ENCODE peak calls at places on chromosome 9, in five cellular contexts. One of them, this sample, is unnamed.

GRCh38 chr9:98219364-98219716 is 26.9 kb upstream of the CORO2A start:
- DNase-seq in activated naive CD8-positive, alpha-beta T cell treated with anti-CD3 and anti-CD28 coated beads, Interleukin-2, amount 50 U/mL, for 16 hours: no peak
- DNase-seq in choroid plexus epithelial cell: no peak
- DNase-seq in nephron progenitor cell: no peak
- DNase-seq in Caki2: no peak
- DNase-seq in this sample: no peak

GRCh38 chr9:37390759-37391158 is 31.7 kb upstream of the GRHPR start:
- DNase-seq in activated naive CD8-positive, alpha-beta T cell treated with anti-CD3 and anti-CD28 coated beads, Interleukin-2, amount 50 U/mL, for 16 hours: no peak
- DNase-seq in choroid plexus epithelial cell: peak; percentile 29
- DNase-seq in nephron progenitor cell: peak; percentile 30
- DNase-seq in Caki2: no peak
- DNase-seq in this sample: peak; percentile 15

GRCh38 chr9:11063263-11063662 is 450.5 kb upstream of the PTPRD start:
- DNase-seq in activated naive CD8-positive, alpha-beta T cell treated with anti-CD3 and anti-CD28 coated beads, Interleukin-2, amount 50 U/mL, for 16 hours: no peak
- DNase-seq in choroid plexus epithelial cell: no peak
- DNase-seq in nephron progenitor cell: no peak
- DNase-seq in Caki2: no peak
- DNase-seq in this sample: no peak

GRCh38 chr9:109745335-109746283 is 34.4 kb upstream of the PALM2AKAP2 start:
- DNase-seq in activated naive CD8-positive, alpha-beta T cell treated with anti-CD3 and anti-CD28 coated beads, Interleukin-2, amount 50 U/mL, for 16 hours: no peak
- DNase-seq in choroid plexus epithelial cell: peak; percentile 74
- DNase-seq in nephron progenitor cell: peak; percentile 20
- DNase-seq in Caki2: no peak
- DNase-seq in this sample: peak; percentile 64

GRCh38 chr9:3777137-3777536 is 251.3 kb upstream of the RFX3 start:
- DNase-seq in activated naive CD8-positive, alpha-beta T cell treated with anti-CD3 and anti-CD28 coated beads, Interleukin-2, amount 50 U/mL, for 16 hours: no peak
- DNase-seq in choroid plexus epithelial cell: no peak
- DNase-seq in nephron progenitor cell: no peak
- DNase-seq in Caki2: no peak
- DNase-seq in this sample: no peak

GRCh38 chr9:127783111-127783621 is 2.7 kb upstream of the CDK9 start:
- DNase-seq in activated naive CD8-positive, alpha-beta T cell treated with anti-CD3 and anti-CD28 coated beads, Interleukin-2, amount 50 U/mL, for 16 hours: peak; percentile 22
- DNase-seq in choroid plexus epithelial cell: no peak
- DNase-seq in nephron progenitor cell: no peak
- DNase-seq in Caki2: no peak
- DNase-seq in this sample: no peak

GRCh38 chr9:137085918-137086530 is 761 bp upstream of the MAN1B1 start:
- DNase-seq in activated naive CD8-positive, alpha-beta T cell treated with anti-CD3 and anti-CD28 coated beads, Interleukin-2, amount 50 U/mL, for 16 hours: no peak
- DNase-seq in choroid plexus epithelial cell: peak; percentile 31
- DNase-seq in nephron progenitor cell: peak; percentile 40
- DNase-seq in Caki2: no peak
- DNase-seq in this sample: peak; percentile 46

GRCh38 chr9:89919171-89919681 is 314.4 kb downstream of the GADD45G start:
- DNase-seq in activated naive CD8-positive, alpha-beta T cell treated with anti-CD3 and anti-CD28 coated beads, Interleukin-2, amount 50 U/mL, for 16 hours: no peak
- DNase-seq in choroid plexus epithelial cell: no peak
- DNase-seq in nephron progenitor cell: no peak
- DNase-seq in Caki2: no peak
- DNase-seq in this sample: peak; percentile 32

GRCh38 chr9:18331808-18332209 is 142.1 kb upstream of the ADAMTSL1 start:
- DNase-seq in activated naive CD8-positive, alpha-beta T cell treated with anti-CD3 and anti-CD28 coated beads, Interleukin-2, amount 50 U/mL, for 16 hours: no peak
- DNase-seq in choroid plexus epithelial cell: peak; percentile 52
- DNase-seq in nephron progenitor cell: no peak
- DNase-seq in Caki2: no peak
- DNase-seq in this sample: peak; percentile 11

GRCh38 chr9:128702949-128703615 is 779 bp downstream of the PKN3 start:
- DNase-seq in activated naive CD8-positive, alpha-beta T cell treated with anti-CD3 and anti-CD28 coated beads, Interleukin-2, amount 50 U/mL, for 16 hours: no peak
- DNase-seq in choroid plexus epithelial cell: no peak
- DNase-seq in nephron progenitor cell: peak; percentile 59
- DNase-seq in Caki2: no peak
- DNase-seq in this sample: no peak

GRCh38 chr9:21579209-21579608 is 97.1 kb upstream of the IFNE start:
- DNase-seq in activated naive CD8-positive, alpha-beta T cell treated with anti-CD3 and anti-CD28 coated beads, Interleukin-2, amount 50 U/mL, for 16 hours: no peak
- DNase-seq in choroid plexus epithelial cell: peak; percentile 73
- DNase-seq in nephron progenitor cell: no peak
- DNase-seq in Caki2: peak; percentile 38
- DNase-seq in this sample: peak; percentile 81

GRCh38 chr9:94472766-94473165 is 82.1 kb upstream of the PCAT7 start:
- DNase-seq in activated naive CD8-positive, alpha-beta T cell treated with anti-CD3 and anti-CD28 coated beads, Interleukin-2, amount 50 U/mL, for 16 hours: no peak
- DNase-seq in choroid plexus epithelial cell: no peak
- DNase-seq in nephron progenitor cell: no peak
- DNase-seq in Caki2: no peak
- DNase-seq in this sample: no peak

GRCh38 chr9:69049094-69049493 is 13.5 kb downstream of the FXN start:
- DNase-seq in activated naive CD8-positive, alpha-beta T cell treated with anti-CD3 and anti-CD28 coated beads, Interleukin-2, amount 50 U/mL, for 16 hours: no peak
- DNase-seq in choroid plexus epithelial cell: no peak
- DNase-seq in nephron progenitor cell: no peak
- DNase-seq in Caki2: no peak
- DNase-seq in this sample: no peak

GRCh38 chr9:120592210-120592609 is 12.2 kb upstream of the CDK5RAP2 start:
- DNase-seq in activated naive CD8-positive, alpha-beta T cell treated with anti-CD3 and anti-CD28 coated beads, Interleukin-2, amount 50 U/mL, for 16 hours: no peak
- DNase-seq in choroid plexus epithelial cell: no peak
- DNase-seq in nephron progenitor cell: no peak
- DNase-seq in Caki2: no peak
- DNase-seq in this sample: no peak

GRCh38 chr9:108655818-108656217 is 200.0 kb downstream of the ACTL7B start:
- DNase-seq in activated naive CD8-positive, alpha-beta T cell treated with anti-CD3 and anti-CD28 coated beads, Interleukin-2, amount 50 U/mL, for 16 hours: no peak
- DNase-seq in choroid plexus epithelial cell: no peak
- DNase-seq in nephron progenitor cell: no peak
- DNase-seq in Caki2: no peak
- DNase-seq in this sample: no peak

GRCh38 chr9:109248133-109248581 is 72.7 kb downstream of the EPB41L4B start:
- DNase-seq in activated naive CD8-positive, alpha-beta T cell treated with anti-CD3 and anti-CD28 coated beads, Interleukin-2, amount 50 U/mL, for 16 hours: no peak
- DNase-seq in choroid plexus epithelial cell: peak; percentile 27
- DNase-seq in nephron progenitor cell: peak; percentile 15
- DNase-seq in Caki2: no peak
- DNase-seq in this sample: peak; percentile 25

GRCh38 chr9:29802454-29802853 is 2229.2 kb upstream of the C9orf72 start:
- DNase-seq in activated naive CD8-positive, alpha-beta T cell treated with anti-CD3 and anti-CD28 coated beads, Interleukin-2, amount 50 U/mL, for 16 hours: no peak
- DNase-seq in choroid plexus epithelial cell: no peak
- DNase-seq in nephron progenitor cell: no peak
- DNase-seq in Caki2: no peak
- DNase-seq in this sample: no peak

GRCh38 chr9:20634895-20635294 is 12.6 kb upstream of the MLLT3 start:
- DNase-seq in activated naive CD8-positive, alpha-beta T cell treated with anti-CD3 and anti-CD28 coated beads, Interleukin-2, amount 50 U/mL, for 16 hours: no peak
- DNase-seq in choroid plexus epithelial cell: no peak
- DNase-seq in nephron progenitor cell: no peak
- DNase-seq in Caki2: no peak
- DNase-seq in this sample: no peak

GRCh38 chr9:81683704-81684103 is 5.6 kb downstream of the TLE1 start:
- DNase-seq in activated naive CD8-positive, alpha-beta T cell treated with anti-CD3 and anti-CD28 coated beads, Interleukin-2, amount 50 U/mL, for 16 hours: no peak
- DNase-seq in choroid plexus epithelial cell: no peak
- DNase-seq in nephron progenitor cell: no peak
- DNase-seq in Caki2: no peak
- DNase-seq in this sample: no peak

GRCh38 chr9:127664678-127665507 is 41.9 kb upstream of the CFAP157 start:
- DNase-seq in activated naive CD8-positive, alpha-beta T cell treated with anti-CD3 and anti-CD28 coated beads, Interleukin-2, amount 50 U/mL, for 16 hours: no peak
- DNase-seq in choroid plexus epithelial cell: no peak
- DNase-seq in nephron progenitor cell: no peak
- DNase-seq in Caki2: no peak
- DNase-seq in this sample: peak; percentile 38

GRCh38 chr9:95028855-95029219 is 288.7 kb downstream of the FANCC start:
- DNase-seq in activated naive CD8-positive, alpha-beta T cell treated with anti-CD3 and anti-CD28 coated beads, Interleukin-2, amount 50 U/mL, for 16 hours: no peak
- DNase-seq in choroid plexus epithelial cell: no peak
- DNase-seq in nephron progenitor cell: no peak
- DNase-seq in Caki2: no peak
- DNase-seq in this sample: no peak

GRCh38 chr9:93659837-93660177 is 83.4 kb downstream of the PHF2 start:
- DNase-seq in activated naive CD8-positive, alpha-beta T cell treated with anti-CD3 and anti-CD28 coated beads, Interleukin-2, amount 50 U/mL, for 16 hours: no peak
- DNase-seq in choroid plexus epithelial cell: no peak
- DNase-seq in nephron progenitor cell: no peak
- DNase-seq in Caki2: no peak
- DNase-seq in this sample: no peak

GRCh38 chr9:127061411-127061810 is 61.0 kb downstream of the ANGPTL2 start:
- DNase-seq in activated naive CD8-positive, alpha-beta T cell treated with anti-CD3 and anti-CD28 coated beads, Interleukin-2, amount 50 U/mL, for 16 hours: no peak
- DNase-seq in choroid plexus epithelial cell: no peak
- DNase-seq in nephron progenitor cell: no peak
- DNase-seq in Caki2: no peak
- DNase-seq in this sample: no peak

GRCh38 chr9:133369419-133369818 is 6.4 kb downstream of the SURF4 start:
- DNase-seq in activated naive CD8-positive, alpha-beta T cell treated with anti-CD3 and anti-CD28 coated beads, Interleukin-2, amount 50 U/mL, for 16 hours: no peak
- DNase-seq in choroid plexus epithelial cell: no peak
- DNase-seq in nephron progenitor cell: no peak
- DNase-seq in Caki2: no peak
- DNase-seq in this sample: no peak

This sample was measured in fibroblast of villous mesenchyme.